ENCODE peak calls at places on chromosomes 5 and 9, in four cellular contexts. L is HepG2, I is A549, V is K562. N is an unnamed sample.

GRCh38 chr9:97556036-97556720 is 54.7 kb downstream of the TMOD1 start:
- DNase-seq in V (no peak), L (no peak), I (no peak), N (no peak)

GRCh38 chr9:13786131-13786530 is 506.6 kb upstream of the MPDZ start:
- DNase-seq in V (no peak), I (no peak), L (no peak), N (no peak)

GRCh38 chr5:1799110-1799601 is 481 bp downstream of the MRPL36 start:
- DNase-seq in V (no peak), L (peak; percentile 77), I (peak; percentile 15), N (no peak)

GRCh38 chr9:117104972-117105495 is 309.8 kb downstream of the ASTN2 start:
- DNase-seq in L (no peak), V (no peak), I (no peak), N (no peak)

GRCh38 chr5:32767948-32768427 is 56.9 kb downstream of the NPR3 start:
- DNase-seq in I (peak; percentile 99), V (no peak), L (peak; percentile 80), N (no peak)

GRCh38 chr9:120580591-120580896 is 577 bp upstream of the CDK5RAP2 start:
- DNase-seq in V (no peak), L (no peak), I (no peak), N (no peak)

GRCh38 chr5:123089572-123089970 is 530 bp downstream of the PRDM6 start:
- DNase-seq in I (peak; percentile 45), L (peak; percentile 12), V (no peak), N (peak; percentile 65)

GRCh38 chr5:149561848-149562247 is 10.6 kb upstream of the CSNK1A1 start:
- DNase-seq in L (peak; percentile 36), I (peak; percentile 88), V (no peak), N (no peak)

GRCh38 chr9:137422668-137423000 is 328 bp downstream of the EXD3 start:
- DNase-seq in L (no peak), V (peak; percentile 75), I (no peak), N (peak; percentile 39)

GRCh38 chr5:131511934-131512333 is 123.1 kb downstream of the RAPGEF6 start:
- DNase-seq in V (no peak), I (no peak), L (no peak), N (no peak)

GRCh38 chr9:21591221-21592062 is 109.3 kb upstream of the IFNE start:
- DNase-seq in L (peak; percentile 14), V (no peak), I (peak; percentile 99), N (peak; percentile 23)

GRCh38 chr9:73074176-73074708 is 77.4 kb upstream of the ANXA1 start:
- DNase-seq in V (no peak), L (peak; percentile 70), I (peak; percentile 84), N (no peak)

GRCh38 chr9:111272571-111272970 is 57.5 kb downstream of the OR2K2 start:
- DNase-seq in I (no peak), L (no peak), V (no peak), N (no peak)

GRCh38 chr9:86679979-86680378 is 267.3 kb downstream of the GAS1 start:
- DNase-seq in V (no peak), I (no peak), L (no peak), N (no peak)

GRCh38 chr9:116345817-116346216 is 192.2 kb downstream of the PAPPA start:
- DNase-seq in V (no peak), L (peak; percentile 62), I (no peak), N (no peak)

GRCh38 chr9:69376651-69377050 is 51.6 kb downstream of the ENTREP1 start:
- DNase-seq in I (peak; percentile 4), V (no peak), L (no peak), N (no peak)

GRCh38 chr5:34535433-34535832 is 120.7 kb upstream of the RAI14 start:
- DNase-seq in L (no peak), I (no peak), V (no peak), N (no peak)

GRCh38 chr5:77963795-77964194 is 187.7 kb upstream of the TBCA start:
- DNase-seq in I (no peak), L (no peak), V (no peak), N (no peak)

GRCh38 chr5:78659714-78660113 is 11.1 kb upstream of the LHFPL2 start:
- DNase-seq in V (no peak), I (peak; percentile 54), L (peak; percentile 23), N (no peak)

GRCh38 chr5:102048940-102049339 is 247.1 kb downstream of the SLCO4C1 start:
- DNase-seq in L (no peak), V (no peak), I (no peak), N (no peak)

GRCh38 chr9:74404620-74405019 is 92.5 kb upstream of the RORB start:
- DNase-seq in I (no peak), L (no peak), V (no peak), N (no peak)

GRCh38 chr5:139194486-139194885 is 3.7 kb downstream of the SIL1 start:
- DNase-seq in V (no peak), L (no peak), I (no peak), N (no peak)

GRCh38 chr5:52947208-52947607 is 41.9 kb upstream of the ITGA2 start:
- DNase-seq in I (no peak), L (no peak), V (no peak), N (no peak)

GRCh38 chr5:16964821-16965220 is 28.7 kb upstream of the MYO10 start:
- DNase-seq in V (no peak), I (no peak), L (no peak), N (no peak)

GRCh38 chr5:91438871-91439270 is 55.8 kb upstream of the ARRDC3 start:
- DNase-seq in V (no peak), L (peak; percentile 4), I (no peak), N (peak; percentile 29)

GRCh38 chr5:73370620-73371583 is 77.7 kb downstream of the FOXD1 start:
- DNase-seq in V (no peak), L (no peak), I (peak; percentile 87), N (no peak)

GRCh38 chr5:96565843-96566242 is 96.3 kb upstream of the CAST start:
- DNase-seq in L (no peak), I (peak; percentile 44), V (no peak), N (no peak)

GRCh38 chr9:87793292-87793691 is 67.4 kb downstream of the CTSL start:
- DNase-seq in I (peak; percentile 93), L (peak; percentile 85), V (peak; percentile 26), N (no peak)

GRCh38 chr5:149455889-149456409 is 76.9 kb upstream of the IL17B start:
- DNase-seq in V (peak; percentile 60), L (peak; percentile 73), I (no peak), N (no peak)

GRCh38 chr9:72477862-72478564 is 43.4 kb upstream of the TMC1 start:
- DNase-seq in V (no peak), L (peak; percentile 86), I (peak; percentile 97), N (no peak)

GRCh38 chr5:176955895-176956294 is 50.7 kb downstream of the UIMC1 start:
- DNase-seq in I (no peak), L (no peak), V (no peak), N (no peak)
- TF ChIP-seq HMGXB4 in I (no peak), L (no peak), V (no peak), N (no peak)

DNA sequence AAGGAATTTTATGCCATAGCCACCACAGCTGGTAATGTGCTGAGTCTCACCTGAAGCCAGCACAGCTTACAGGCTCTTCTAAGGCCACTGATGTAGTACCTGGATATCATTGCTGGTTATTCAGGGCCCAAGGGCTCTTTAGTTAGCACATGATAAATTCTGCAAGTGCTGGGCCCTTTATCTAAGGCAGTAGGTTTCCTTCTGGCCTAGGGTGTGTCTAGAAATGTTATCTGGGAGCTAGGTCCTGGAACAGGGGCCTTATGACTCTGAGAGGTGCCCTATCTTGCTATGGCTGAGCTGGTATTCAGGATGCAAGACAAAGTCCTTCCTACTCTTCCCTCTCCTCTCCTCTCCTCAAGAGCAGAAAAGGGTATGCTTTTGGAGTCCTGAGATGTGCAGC is 1424.5 kb upstream of the NUDT12 start:
- DNase-seq in I (no peak), L (no peak), V (no peak), N (no peak)
- TF ChIP-seq HMGXB4 in I (no peak), L (no peak), V (no peak), N (no peak)

DNA sequence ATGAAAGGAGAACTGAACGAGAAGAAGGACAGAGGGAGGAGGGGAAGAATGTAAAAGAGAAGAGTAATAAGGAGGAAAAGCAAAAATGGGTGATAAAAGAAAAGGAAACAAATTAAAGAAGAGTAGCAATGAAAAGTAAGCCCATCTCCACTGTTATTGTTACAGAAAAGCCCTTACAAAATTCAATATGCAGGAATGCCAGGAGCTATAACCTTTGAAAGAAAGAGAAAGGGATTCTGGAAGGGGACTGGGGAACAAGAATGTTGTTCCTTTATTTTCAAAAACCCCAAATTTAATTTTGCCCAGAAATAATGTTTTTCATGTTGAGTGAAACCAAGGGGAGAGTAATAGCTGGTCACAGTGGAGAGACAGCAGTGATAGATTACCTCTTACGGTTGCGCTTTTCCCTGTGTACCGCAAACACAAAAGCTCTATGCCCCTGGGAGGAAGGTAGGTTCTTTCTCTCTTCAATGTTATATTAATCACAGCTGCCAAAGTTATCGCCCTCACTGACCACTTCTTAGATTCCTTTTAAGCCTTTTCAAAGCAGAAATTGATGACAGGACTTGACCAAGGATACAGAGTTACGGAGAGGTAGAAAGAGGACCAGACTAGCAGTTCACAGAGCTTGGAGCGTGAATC is 86.6 kb downstream of the BRINP1 start:
- DNase-seq in L (no peak), V (no peak), I (no peak), N (no peak)
- TF ChIP-seq HMGXB4 in L (no peak), V (no peak), I (no peak), N (no peak)

DNA sequence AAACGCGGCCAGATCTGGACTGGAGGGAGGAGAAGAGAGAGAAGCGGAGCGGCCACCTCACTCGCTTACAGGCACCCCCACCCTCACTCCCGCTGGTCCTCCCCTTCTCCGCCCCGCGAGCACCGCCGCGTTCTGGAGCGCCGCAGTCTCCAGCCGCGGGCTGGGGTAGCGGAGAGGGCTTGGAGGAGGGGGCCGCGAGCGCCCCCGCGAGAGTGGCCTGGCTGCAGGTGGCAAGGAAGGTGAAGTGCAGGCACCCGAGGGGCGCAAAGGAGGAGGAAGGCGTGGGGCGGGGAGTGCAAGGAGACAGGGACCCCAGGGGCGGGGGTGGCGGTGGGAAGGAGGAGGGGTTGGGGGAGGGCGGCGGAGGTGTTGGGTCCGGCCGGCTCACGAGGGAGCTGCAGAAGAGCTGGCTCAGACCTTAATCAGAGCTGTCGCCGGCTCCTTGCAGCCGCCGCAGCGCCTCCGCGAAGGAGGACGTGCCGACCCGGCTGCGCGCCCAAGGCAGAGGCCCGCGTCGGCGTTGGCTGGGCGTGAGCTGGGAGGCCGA is at the start of gene DMRT3:
- DNase-seq in L (no peak), I (no peak), V (no peak), N (peak; percentile 79)
- TF ChIP-seq HMGXB4 in L (no peak), I (no peak), V (no peak), N (no peak)

GRCh38 chr5:10467281-10468198 is 25.9 kb downstream of the ROPN1L start:
- DNase-seq in L (no peak), V (no peak), I (no peak), N (no peak)
- TF ChIP-seq HMGXB4 in L (no peak), V (no peak), I (no peak), N (no peak)

GRCh38 chr5:177510567-177511053 is 984 bp upstream of the DOK3 start:
- DNase-seq in L (no peak), I (no peak), V (no peak), N (no peak)
- TF ChIP-seq HMGXB4 in L (no peak), I (no peak), V (no peak), N (no peak)

GRCh38 chr5:10366310-10367297 is 13.1 kb downstream of the MARCHF6 start:
- DNase-seq in L (no peak), I (peak; percentile 56), V (no peak), N (no peak)
- TF ChIP-seq HMGXB4 in L (no peak), I (no peak), V (no peak), N (no peak)

GRCh38 chr5:44046581-44047327 is 342.5 kb downstream of the FGF10 start:
- DNase-seq in V (no peak), L (no peak), I (no peak), N (no peak)
- TF ChIP-seq HMGXB4 in V (no peak), L (no peak), I (no peak), N (no peak)

GRCh38 chr5:104352954-104353353 is 790.4 kb upstream of the NUDT12 start:
- DNase-seq in I (no peak), V (no peak), L (no peak), N (no peak)
- TF ChIP-seq HMGXB4 in I (no peak), V (no peak), L (no peak), N (no peak)

N was measured in WTC11.